ENCODE peak calls at places on chromosomes 13 and 19, in nine cellular contexts. One of them, this sample, is unnamed.

GRCh38 chr13:111898956-111899713 is 167.8 kb upstream of the SOX1 start:
- DNase-seq in stomach: no peak
- DNase-seq in adrenal gland: no peak
- DNase-seq in Karpas-422: no peak
- DNase-seq in CD8-positive, alpha-beta T cell: no peak
- DNase-seq in endodermal cell: peak; percentile 43
- DNase-seq in RWPE2: no peak
- DNase-seq in ascending aorta: no peak
- DNase-seq in small intestine: no peak
- DNase-seq in this sample: no peak

GRCh38 chr13:31987535-31988170 is 43.9 kb upstream of the FRY start:
- DNase-seq in stomach: no peak
- DNase-seq in RWPE2: no peak
- DNase-seq in endodermal cell: no peak
- DNase-seq in ascending aorta: no peak
- DNase-seq in CD8-positive, alpha-beta T cell: no peak
- DNase-seq in small intestine: no peak
- DNase-seq in Karpas-422: no peak
- DNase-seq in adrenal gland: no peak
- DNase-seq in this sample: no peak

GRCh38 chr13:26386026-26386425 is 132.1 kb downstream of the CDK8 start:
- DNase-seq in small intestine: no peak
- DNase-seq in ascending aorta: no peak
- DNase-seq in endodermal cell: no peak
- DNase-seq in RWPE2: no peak
- DNase-seq in adrenal gland: no peak
- DNase-seq in CD8-positive, alpha-beta T cell: no peak
- DNase-seq in stomach: no peak
- DNase-seq in Karpas-422: no peak
- DNase-seq in this sample: peak; percentile 57

GRCh38 chr13:46567671-46568070 is 14.7 kb downstream of the LRCH1 start:
- DNase-seq in RWPE2: no peak
- DNase-seq in stomach: no peak
- DNase-seq in CD8-positive, alpha-beta T cell: no peak
- DNase-seq in ascending aorta: no peak
- DNase-seq in small intestine: no peak
- DNase-seq in endodermal cell: no peak
- DNase-seq in Karpas-422: no peak
- DNase-seq in adrenal gland: no peak
- DNase-seq in this sample: no peak

GRCh38 chr19:33400856-33401682 is 27.6 kb downstream of the CEBPG start:
- DNase-seq in RWPE2: no peak
- DNase-seq in Karpas-422: no peak
- DNase-seq in stomach: no peak
- DNase-seq in adrenal gland: no peak
- DNase-seq in ascending aorta: no peak
- DNase-seq in small intestine: no peak
- DNase-seq in endodermal cell: no peak
- DNase-seq in CD8-positive, alpha-beta T cell: no peak
- DNase-seq in this sample: no peak

GRCh38 chr13:102873653-102874052 is 27.8 kb downstream of the ERCC5 start:
- DNase-seq in Karpas-422: no peak
- DNase-seq in endodermal cell: no peak
- DNase-seq in RWPE2: no peak
- DNase-seq in CD8-positive, alpha-beta T cell: no peak
- DNase-seq in ascending aorta: no peak
- DNase-seq in stomach: no peak
- DNase-seq in small intestine: peak; percentile 37
- DNase-seq in adrenal gland: no peak
- DNase-seq in this sample: peak; percentile 46

GRCh38 chr13:97307882-97308624 is 85.9 kb downstream of the MBNL2 start:
- DNase-seq in endodermal cell: no peak
- DNase-seq in RWPE2: no peak
- DNase-seq in ascending aorta: no peak
- DNase-seq in adrenal gland: no peak
- DNase-seq in CD8-positive, alpha-beta T cell: no peak
- DNase-seq in small intestine: no peak
- DNase-seq in Karpas-422: no peak
- DNase-seq in stomach: no peak
- DNase-seq in this sample: peak; percentile 68

GRCh38 chr13:28318418-28318995 is 176.4 kb downstream of the FLT1 start:
- DNase-seq in adrenal gland: no peak
- DNase-seq in ascending aorta: no peak
- DNase-seq in Karpas-422: peak; percentile 24
- DNase-seq in CD8-positive, alpha-beta T cell: no peak
- DNase-seq in RWPE2: no peak
- DNase-seq in endodermal cell: no peak
- DNase-seq in small intestine: no peak
- DNase-seq in stomach: no peak
- DNase-seq in this sample: no peak

GRCh38 chr13:21014139-21014665 is 47.2 kb downstream of the LATS2 start:
- DNase-seq in small intestine: no peak
- DNase-seq in Karpas-422: no peak
- DNase-seq in stomach: no peak
- DNase-seq in endodermal cell: no peak
- DNase-seq in ascending aorta: no peak
- DNase-seq in CD8-positive, alpha-beta T cell: no peak
- DNase-seq in adrenal gland: no peak
- DNase-seq in RWPE2: no peak
- DNase-seq in this sample: no peak

GRCh38 chr13:21018220-21018619 is 43.2 kb downstream of the LATS2 start:
- DNase-seq in stomach: no peak
- DNase-seq in ascending aorta: no peak
- DNase-seq in CD8-positive, alpha-beta T cell: no peak
- DNase-seq in RWPE2: no peak
- DNase-seq in endodermal cell: peak; percentile 36
- DNase-seq in Karpas-422: no peak
- DNase-seq in adrenal gland: no peak
- DNase-seq in small intestine: no peak
- DNase-seq in this sample: no peak

GRCh38 chr13:21014666-21015170 is 46.7 kb downstream of the LATS2 start:
- DNase-seq in RWPE2: no peak
- DNase-seq in Karpas-422: no peak
- DNase-seq in adrenal gland: peak; percentile 58
- DNase-seq in ascending aorta: no peak
- DNase-seq in CD8-positive, alpha-beta T cell: no peak
- DNase-seq in small intestine: no peak
- DNase-seq in stomach: no peak
- DNase-seq in endodermal cell: no peak
- DNase-seq in this sample: peak; percentile 74

GRCh38 chr13:21015284-21015683 is 46.1 kb downstream of the LATS2 start:
- DNase-seq in CD8-positive, alpha-beta T cell: no peak
- DNase-seq in Karpas-422: no peak
- DNase-seq in small intestine: no peak
- DNase-seq in endodermal cell: no peak
- DNase-seq in ascending aorta: no peak
- DNase-seq in stomach: no peak
- DNase-seq in adrenal gland: no peak
- DNase-seq in RWPE2: no peak
- DNase-seq in this sample: peak; percentile 65

DNA sequence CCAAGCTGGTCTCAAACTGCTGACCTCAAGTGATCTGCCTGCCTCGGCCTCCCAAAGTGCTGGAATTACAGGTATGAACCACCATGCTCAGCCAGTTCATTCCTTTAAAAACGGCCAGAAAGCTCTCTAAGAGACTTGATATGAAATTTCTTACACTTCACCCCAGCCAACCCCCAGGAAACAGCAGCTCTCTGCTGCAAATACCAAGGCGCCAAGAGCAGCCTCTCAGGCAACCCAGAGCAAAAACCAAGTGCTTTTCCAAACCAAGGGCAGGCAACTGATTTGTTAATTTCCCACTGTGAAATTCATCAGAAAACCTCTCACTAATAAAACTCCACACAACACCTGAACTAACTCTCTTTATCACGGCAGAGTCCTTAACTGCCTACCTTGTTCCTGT is 44.9 kb downstream of the LATS2 start:
- DNase-seq in CD8-positive, alpha-beta T cell: no peak
- DNase-seq in endodermal cell: no peak
- DNase-seq in Karpas-422: no peak
- DNase-seq in small intestine: no peak
- DNase-seq in stomach: no peak
- DNase-seq in adrenal gland: no peak
- DNase-seq in ascending aorta: no peak
- DNase-seq in RWPE2: no peak
- DNase-seq in this sample: no peak
- H3K4me1 ChIP-seq in CD8-positive, alpha-beta T cell: peaks cover 3% of the 10 kb centered on the region
- H3K4me1 ChIP-seq in endodermal cell: no peaks in the 10 kb centered on the region
- H3K4me1 ChIP-seq in Karpas-422: no peaks in the 10 kb centered on the region
- H3K4me1 ChIP-seq in small intestine: no peaks in the 10 kb centered on the region
- H3K4me1 ChIP-seq in stomach: peaks cover 90% of the 10 kb centered on the region
- H3K4me1 ChIP-seq in adrenal gland: peaks cover 74% of the 10 kb centered on the region
- H3K4me1 ChIP-seq in ascending aorta: peaks cover 69% of the 10 kb centered on the region
- H3K4me1 ChIP-seq in RWPE2: peaks cover 26% of the 10 kb centered on the region
- H3K4me1 ChIP-seq in this sample: peaks cover 48% of the 10 kb centered on the region

GRCh38 chr19:15461694-15462093 is 2.6 kb downstream of the RASAL3 start:
- DNase-seq in ascending aorta: no peak
- DNase-seq in small intestine: no peak
- DNase-seq in adrenal gland: no peak
- DNase-seq in CD8-positive, alpha-beta T cell: no peak
- DNase-seq in endodermal cell: no peak
- DNase-seq in RWPE2: no peak
- DNase-seq in Karpas-422: no peak
- DNase-seq in stomach: no peak
- DNase-seq in this sample: no peak
- H3K4me1 ChIP-seq in ascending aorta: peaks cover 3% of the 10 kb centered on the region
- H3K4me1 ChIP-seq in small intestine: no peaks in the 10 kb centered on the region
- H3K4me1 ChIP-seq in adrenal gland: peaks cover under 1% of the 10 kb centered on the region
- H3K4me1 ChIP-seq in CD8-positive, alpha-beta T cell: peaks cover 53% of the 10 kb centered on the region
- H3K4me1 ChIP-seq in endodermal cell: no peaks in the 10 kb centered on the region
- H3K4me1 ChIP-seq in RWPE2: no peaks in the 10 kb centered on the region
- H3K4me1 ChIP-seq in Karpas-422: peaks cover 5% of the 10 kb centered on the region
- H3K4me1 ChIP-seq in stomach: peaks cover 24% of the 10 kb centered on the region
- H3K4me1 ChIP-seq in this sample: peaks cover 8% of the 10 kb centered on the region

GRCh38 chr19:52188822-52189744 is 769 bp upstream of the PPP2R1A start:
- DNase-seq in endodermal cell: no peak
- DNase-seq in stomach: no peak
- DNase-seq in RWPE2: no peak
- DNase-seq in ascending aorta: no peak
- DNase-seq in Karpas-422: peak; percentile 51
- DNase-seq in small intestine: no peak
- DNase-seq in adrenal gland: peak; percentile 75
- DNase-seq in CD8-positive, alpha-beta T cell: no peak
- DNase-seq in this sample: no peak

GRCh38 chr19:52190679-52191293 is 934 bp downstream of the PPP2R1A start:
- DNase-seq in endodermal cell: peak; percentile 67
- DNase-seq in CD8-positive, alpha-beta T cell: no peak
- DNase-seq in RWPE2: no peak
- DNase-seq in small intestine: peak; percentile 55
- DNase-seq in adrenal gland: no peak
- DNase-seq in ascending aorta: no peak
- DNase-seq in stomach: peak; percentile 29
- DNase-seq in Karpas-422: peak; percentile 77
- DNase-seq in this sample: peak; percentile 30

GRCh38 chr19:52191951-52192350 is 2.1 kb downstream of the PPP2R1A start:
- DNase-seq in adrenal gland: no peak
- DNase-seq in endodermal cell: no peak
- DNase-seq in stomach: no peak
- DNase-seq in small intestine: peak; percentile 20
- DNase-seq in Karpas-422: no peak
- DNase-seq in CD8-positive, alpha-beta T cell: no peak
- DNase-seq in RWPE2: no peak
- DNase-seq in ascending aorta: no peak
- DNase-seq in this sample: no peak

GRCh38 chr19:52189745-52190678 is at the start of gene PPP2R1A:
- DNase-seq in RWPE2: peak; percentile 100
- DNase-seq in CD8-positive, alpha-beta T cell: peak; percentile 97
- DNase-seq in endodermal cell: peak; percentile 99
- DNase-seq in ascending aorta: peak; percentile 100
- DNase-seq in stomach: peak; percentile 99
- DNase-seq in small intestine: peak; percentile 100
- DNase-seq in adrenal gland: peak; percentile 99
- DNase-seq in Karpas-422: peak; percentile 100
- DNase-seq in this sample: peak; percentile 100

GRCh38 chr19:52191374-52191773 is 1.5 kb downstream of the PPP2R1A start:
- DNase-seq in ascending aorta: no peak
- DNase-seq in stomach: no peak
- DNase-seq in Karpas-422: no peak
- DNase-seq in CD8-positive, alpha-beta T cell: no peak
- DNase-seq in adrenal gland: no peak
- DNase-seq in small intestine: peak; percentile 89
- DNase-seq in endodermal cell: no peak
- DNase-seq in RWPE2: no peak
- DNase-seq in this sample: no peak
- H3K4me1 ChIP-seq in ascending aorta: peaks cover 20% of the 10 kb centered on the region
- H3K4me1 ChIP-seq in stomach: peaks cover 70% of the 10 kb centered on the region
- H3K4me1 ChIP-seq in Karpas-422: peaks cover 21% of the 10 kb centered on the region
- H3K4me1 ChIP-seq in CD8-positive, alpha-beta T cell: peaks cover 47% of the 10 kb centered on the region
- H3K4me1 ChIP-seq in adrenal gland: peaks cover 63% of the 10 kb centered on the region
- H3K4me1 ChIP-seq in small intestine: peaks cover 3% of the 10 kb centered on the region
- H3K4me1 ChIP-seq in endodermal cell: no peaks in the 10 kb centered on the region
- H3K4me1 ChIP-seq in RWPE2: peaks cover 7% of the 10 kb centered on the region
- H3K4me1 ChIP-seq in this sample: peaks cover 18% of the 10 kb centered on the region

GRCh38 chr19:5621311-5621944 is 1.1 kb downstream of the SAFB2 start:
- DNase-seq in CD8-positive, alpha-beta T cell: no peak
- DNase-seq in RWPE2: no peak
- DNase-seq in endodermal cell: no peak
- DNase-seq in Karpas-422: no peak
- DNase-seq in small intestine: peak; percentile 24
- DNase-seq in adrenal gland: peak; percentile 35
- DNase-seq in ascending aorta: no peak
- DNase-seq in stomach: peak; percentile 27
- DNase-seq in this sample: no peak
- H3K4me1 ChIP-seq in CD8-positive, alpha-beta T cell: peaks cover 71% of the 10 kb centered on the region
- H3K4me1 ChIP-seq in RWPE2: peaks cover 20% of the 10 kb centered on the region
- H3K4me1 ChIP-seq in endodermal cell: peaks cover 8% of the 10 kb centered on the region
- H3K4me1 ChIP-seq in Karpas-422: peaks cover 41% of the 10 kb centered on the region
- H3K4me1 ChIP-seq in small intestine: peaks cover 12% of the 10 kb centered on the region
- H3K4me1 ChIP-seq in adrenal gland: peaks cover 52% of the 10 kb centered on the region
- H3K4me1 ChIP-seq in ascending aorta: peaks cover 44% of the 10 kb centered on the region
- H3K4me1 ChIP-seq in stomach: peaks cover 70% of the 10 kb centered on the region
- H3K4me1 ChIP-seq in this sample: peaks cover 36% of the 10 kb centered on the region

GRCh38 chr19:46411088-46412033 is 2.0 kb downstream of the CCDC8 start:
- DNase-seq in Karpas-422: no peak
- DNase-seq in ascending aorta: no peak
- DNase-seq in RWPE2: no peak
- DNase-seq in CD8-positive, alpha-beta T cell: no peak
- DNase-seq in small intestine: no peak
- DNase-seq in endodermal cell: no peak
- DNase-seq in stomach: no peak
- DNase-seq in adrenal gland: no peak
- DNase-seq in this sample: no peak

GRCh38 chr19:46410205-46411087 is 2.9 kb downstream of the CCDC8 start:
- DNase-seq in RWPE2: no peak
- DNase-seq in small intestine: no peak
- DNase-seq in CD8-positive, alpha-beta T cell: no peak
- DNase-seq in ascending aorta: no peak
- DNase-seq in stomach: no peak
- DNase-seq in Karpas-422: no peak
- DNase-seq in adrenal gland: no peak
- DNase-seq in endodermal cell: no peak
- DNase-seq in this sample: no peak

GRCh38 chr19:46408611-46409039 is 4.7 kb downstream of the CCDC8 start:
- DNase-seq in stomach: peak; percentile 48
- DNase-seq in ascending aorta: peak; percentile 90
- DNase-seq in RWPE2: no peak
- DNase-seq in adrenal gland: peak; percentile 73
- DNase-seq in small intestine: no peak
- DNase-seq in endodermal cell: peak; percentile 75
- DNase-seq in CD8-positive, alpha-beta T cell: no peak
- DNase-seq in Karpas-422: no peak
- DNase-seq in this sample: no peak

GRCh38 chr19:46407891-46408426 is 5.4 kb downstream of the CCDC8 start:
- DNase-seq in ascending aorta: no peak
- DNase-seq in CD8-positive, alpha-beta T cell: no peak
- DNase-seq in adrenal gland: no peak
- DNase-seq in stomach: no peak
- DNase-seq in small intestine: no peak
- DNase-seq in endodermal cell: peak; percentile 49
- DNase-seq in RWPE2: no peak
- DNase-seq in Karpas-422: no peak
- DNase-seq in this sample: no peak

GRCh38 chr19:46409146-46409545 is 4.2 kb downstream of the CCDC8 start:
- DNase-seq in RWPE2: no peak
- DNase-seq in Karpas-422: no peak
- DNase-seq in adrenal gland: no peak
- DNase-seq in ascending aorta: no peak
- DNase-seq in CD8-positive, alpha-beta T cell: no peak
- DNase-seq in stomach: no peak
- DNase-seq in endodermal cell: peak; percentile 44
- DNase-seq in small intestine: no peak
- DNase-seq in this sample: no peak
- H3K4me1 ChIP-seq in RWPE2: peaks cover 3% of the 10 kb centered on the region
- H3K4me1 ChIP-seq in Karpas-422: no peaks in the 10 kb centered on the region
- H3K4me1 ChIP-seq in adrenal gland: peaks cover 50% of the 10 kb centered on the region
- H3K4me1 ChIP-seq in ascending aorta: peaks cover 36% of the 10 kb centered on the region
- H3K4me1 ChIP-seq in CD8-positive, alpha-beta T cell: peaks cover 18% of the 10 kb centered on the region
- H3K4me1 ChIP-seq in stomach: peaks cover 51% of the 10 kb centered on the region
- H3K4me1 ChIP-seq in endodermal cell: peaks cover 6% of the 10 kb centered on the region
- H3K4me1 ChIP-seq in small intestine: no peaks in the 10 kb centered on the region
- H3K4me1 ChIP-seq in this sample: peaks cover 4% of the 10 kb centered on the region

This sample was measured in PC-3.